ENCODE peak calls at places on chromosomes 6 and 20, in nine cellular contexts. H is aorta; P is esophagus squamous epithelium; V is cardiac muscle cell; Z is left ventricle myocardium inferior; E is OCI-LY7; R is Peyer's patch; A is CD8-positive, alpha-beta T cell; Q is PC-9. K is an unnamed sample. For H3K9me3, the result is how much of the 10 kb centered on the place peaks cover.

GRCh38 chr6:156949376-156949775 is 172.2 kb downstream of the ARID1B start:
- DNase-seq in H (no peak), P (no peak), V (peak), Z (no peak), E (no peak), R (no peak), A (no peak), Q (peak), K (no peak)

GRCh38 chr6:117440558-117441525 is 15.1 kb upstream of the ROS1 start:
- DNase-seq in H (no peak), P (no peak), V (peak), Z (no peak), E (no peak), R (no peak), A (no peak), Q (no peak), K (no peak)

GRCh38 chr6:75107913-75108312 is 97.9 kb downstream of the COL12A1 start:
- DNase-seq in H (no peak), P (no peak), V (no peak), Z (no peak), E (no peak), R (no peak), A (no peak), Q (no peak), K (no peak)

GRCh38 chr20:62134735-62135231 is 8.4 kb downstream of the PSMA7 start:
- DNase-seq in H (no peak), P (no peak), V (peak), Z (no peak), E (no peak), R (no peak), A (no peak), Q (no peak), K (no peak)

GRCh38 chr20:63472159-63472811 is at the start of gene KCNQ2:
- DNase-seq in H (no peak), P (no peak), V (no peak), Z (no peak), E (no peak), R (no peak), A (no peak), Q (no peak), K (no peak)

GRCh38 chr20:57398231-57398821 is 7.1 kb downstream of the RBM38 start:
- DNase-seq in H (peak), P (peak), V (no peak), Z (peak), E (peak), R (peak), A (peak), Q (no peak), K (peak)

GRCh38 chr6:157669747-157670216 is 153.3 kb upstream of the SNX9 start:
- DNase-seq in H (peak), P (no peak), V (peak), Z (peak), E (no peak), R (peak), A (no peak), Q (no peak), K (no peak)

GRCh38 chr20:40565681-40566040 is 123.4 kb downstream of the MAFB start:
- DNase-seq in H (no peak), P (no peak), V (no peak), Z (no peak), E (no peak), R (no peak), A (no peak), Q (no peak), K (no peak)

GRCh38 chr6:165245287-165245686 is 64.1 kb downstream of the C6orf118 start:
- DNase-seq in H (no peak), P (no peak), V (peak), Z (no peak), E (peak), R (no peak), A (no peak), Q (no peak), K (no peak)

GRCh38 chr6:165243801-165244200 is 65.6 kb downstream of the C6orf118 start:
- DNase-seq in H (no peak), P (no peak), V (no peak), Z (no peak), E (no peak), R (no peak), A (no peak), Q (no peak), K (no peak)

GRCh38 chr6:165249808-165250207 is 59.6 kb downstream of the C6orf118 start:
- DNase-seq in H (no peak), P (no peak), V (no peak), Z (no peak), E (no peak), R (no peak), A (no peak), Q (no peak), K (no peak)

GRCh38 chr6:165244524-165245247 is 64.7 kb downstream of the C6orf118 start:
- DNase-seq in H (no peak), P (no peak), V (no peak), Z (no peak), E (no peak), R (no peak), A (no peak), Q (no peak), K (no peak)

GRCh38 chr6:165245716-165246115 is 63.7 kb downstream of the C6orf118 start:
- DNase-seq in H (no peak), P (no peak), V (peak), Z (no peak), E (no peak), R (no peak), A (no peak), Q (no peak), K (no peak)
- H3K4me3 ChIP-seq in H (no peak), P (no peak), V (no peak), Z (no peak), E (no peak), R (no peak), A (no peak), Q (no peak), K (no peak)

DNA sequence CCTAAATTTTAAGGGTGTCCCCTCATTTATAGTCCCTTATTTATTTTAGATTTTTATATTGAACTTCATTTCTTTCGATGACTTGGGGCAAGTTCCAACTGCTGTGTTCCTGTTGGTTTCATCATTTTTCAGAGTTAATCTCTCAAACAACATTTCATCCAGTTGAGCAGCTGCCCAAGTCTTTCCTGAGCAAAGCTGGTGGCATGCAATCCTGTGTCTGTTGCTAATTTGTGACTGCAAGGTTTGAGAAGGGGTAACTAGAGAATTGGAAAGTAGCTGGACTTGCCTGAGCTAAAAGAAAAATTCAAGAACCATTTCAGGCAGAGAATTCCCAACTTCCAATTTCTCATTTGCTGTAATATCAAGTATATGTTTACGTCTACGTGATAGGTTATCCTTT is 881.5 kb upstream of the SLC35B3 start:
- DNase-seq in H (no peak), P (no peak), V (no peak), Z (no peak), E (no peak), R (no peak), A (no peak), Q (no peak), K (no peak)
- H3K27ac ChIP-seq in H (no peak), P (no peak), V (no peak), Z (no peak), E (no peak), R (no peak), A (no peak), Q (no peak), K (no peak)

GRCh38 chr6:300494-301198 is 8.4 kb downstream of the DUSP22 start:
- DNase-seq in H (no peak), P (no peak), V (no peak), Z (no peak), E (no peak), R (no peak), A (no peak), Q (no peak), K (no peak)

GRCh38 chr6:301526-301925 is 9.2 kb downstream of the DUSP22 start:
- DNase-seq in H (no peak), P (no peak), V (no peak), Z (no peak), E (no peak), R (no peak), A (no peak), Q (no peak), K (no peak)

GRCh38 chr6:303263-303662 is 11.0 kb downstream of the DUSP22 start:
- DNase-seq in H (no peak), P (no peak), V (no peak), Z (no peak), E (no peak), R (no peak), A (no peak), Q (no peak), K (no peak)

GRCh38 chr6:302760-303159 is 10.5 kb downstream of the DUSP22 start:
- DNase-seq in H (no peak), P (no peak), V (no peak), Z (no peak), E (no peak), R (no peak), A (no peak), Q (no peak), K (no peak)

DNA sequence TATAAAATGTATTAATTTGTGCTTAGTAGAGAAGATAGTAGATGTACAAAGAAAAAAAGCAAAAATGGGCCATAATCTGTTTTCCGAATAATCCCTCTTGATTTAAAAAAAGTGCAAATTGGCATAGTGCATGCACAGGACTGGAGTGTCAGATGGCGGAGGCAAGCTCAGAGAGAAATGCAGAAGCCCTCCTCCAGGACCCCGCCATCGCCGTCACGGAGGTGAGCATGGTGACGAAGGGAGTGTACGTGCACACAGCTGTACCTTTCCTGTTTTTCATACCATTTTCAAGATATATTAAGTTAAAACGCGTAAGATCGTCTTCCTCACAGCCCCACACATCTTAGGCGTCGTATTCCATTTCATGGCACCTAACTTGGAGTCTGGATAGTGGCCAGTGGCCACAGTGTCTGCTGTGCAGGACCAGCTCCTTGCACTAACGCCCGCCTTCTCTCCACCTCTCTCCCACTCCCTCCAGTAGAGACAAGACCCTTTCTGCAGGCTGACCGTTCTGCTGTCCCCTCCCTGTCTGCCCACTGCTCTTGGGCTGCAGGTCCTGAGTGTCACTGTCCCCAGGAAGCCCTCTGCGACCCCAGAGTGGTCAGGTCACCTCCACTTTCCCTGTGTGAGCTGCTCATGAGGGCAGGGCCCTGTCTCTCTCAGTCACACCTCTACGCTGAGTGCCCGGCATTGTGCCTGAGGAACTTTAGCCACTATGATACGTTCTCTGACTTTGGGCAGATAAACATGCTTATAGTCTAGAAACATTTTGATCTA is 9.8 kb downstream of the DUSP22 start:
- DNase-seq in H (no peak), P (no peak), V (no peak), Z (no peak), E (no peak), R (no peak), A (no peak), Q (no peak), K (no peak)
- H3K9me3 ChIP-seq in H (under half), P (under half), V (under half), Z (under half), E (under half), R (under half), A (under half), Q (under half), K (under half)

DNA sequence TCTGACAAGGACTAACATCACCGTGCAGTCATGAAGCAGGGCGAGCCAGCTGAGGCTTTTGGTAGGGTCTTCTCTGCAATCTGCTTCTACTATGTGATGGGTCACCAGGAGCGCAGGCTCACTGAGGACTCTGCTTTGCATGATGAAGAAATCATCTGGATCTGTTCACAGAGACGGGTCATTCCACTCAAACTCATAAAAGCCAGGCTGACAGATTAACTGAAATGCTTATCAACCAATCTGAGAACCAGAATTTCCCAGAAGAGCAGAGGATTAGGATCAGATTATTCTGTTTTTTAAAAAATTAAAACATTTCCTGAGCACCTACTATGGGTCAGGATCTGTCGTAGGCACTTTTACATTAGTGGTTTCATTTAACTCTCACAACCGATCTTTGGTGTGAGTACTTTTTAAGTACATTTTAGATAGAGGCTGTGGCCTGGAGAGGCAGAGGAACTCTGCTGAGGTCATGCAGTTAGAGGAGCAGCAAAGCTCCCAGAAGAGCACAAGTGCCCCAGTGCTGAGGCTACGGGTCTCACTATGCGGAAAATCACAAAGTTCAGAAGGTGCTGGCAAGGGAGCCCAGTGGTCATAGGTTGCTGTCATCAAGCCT is 109.1 kb downstream of the BACH2 start:
- DNase-seq in H (no peak), P (no peak), V (no peak), Z (no peak), E (peak), R (no peak), A (no peak), Q (no peak), K (no peak)
- H3K4me3 ChIP-seq in H (no peak), P (no peak), V (no peak), Z (no peak), E (peak), R (no peak), A (peak), Q (no peak), K (no peak)

GRCh38 chr20:36093804-36094145 is 60.8 kb upstream of the EPB41L1 start:
- DNase-seq in H (no peak), P (no peak), V (no peak), Z (no peak), E (no peak), R (no peak), A (no peak), Q (no peak), K (no peak)
- H3K27ac ChIP-seq in H (peak), P (peak), V (no peak), Z (peak), E (no peak), R (peak), A (no peak), Q (no peak), K (no peak)

DNA sequence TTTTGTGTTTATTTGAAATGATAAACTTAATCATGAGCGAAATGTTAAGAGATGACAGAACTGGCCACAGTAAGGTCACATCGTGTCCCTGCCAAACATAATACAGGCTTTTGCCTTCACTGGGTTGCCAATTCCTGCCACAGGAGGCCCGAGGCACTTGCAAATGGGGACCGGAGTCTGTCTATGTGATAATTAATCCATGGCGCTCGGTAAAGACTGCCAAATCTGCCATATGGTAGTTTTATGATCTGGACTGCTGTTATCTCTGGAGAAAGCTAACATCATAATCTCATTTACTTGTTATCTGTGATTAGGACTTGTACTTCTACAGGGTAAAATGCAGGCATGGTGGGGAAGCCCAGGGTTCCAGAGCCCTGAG is 170.5 kb upstream of the TSHZ2 start:
- DNase-seq in H (no peak), P (no peak), V (no peak), Z (peak), E (no peak), R (no peak), A (no peak), Q (no peak), K (no peak)
- H3K9me3 ChIP-seq in H (under half), P (under half), V (under half), Z (under half), E (under half), R (under half), A (under half), Q (under half), K (under half)

DNA sequence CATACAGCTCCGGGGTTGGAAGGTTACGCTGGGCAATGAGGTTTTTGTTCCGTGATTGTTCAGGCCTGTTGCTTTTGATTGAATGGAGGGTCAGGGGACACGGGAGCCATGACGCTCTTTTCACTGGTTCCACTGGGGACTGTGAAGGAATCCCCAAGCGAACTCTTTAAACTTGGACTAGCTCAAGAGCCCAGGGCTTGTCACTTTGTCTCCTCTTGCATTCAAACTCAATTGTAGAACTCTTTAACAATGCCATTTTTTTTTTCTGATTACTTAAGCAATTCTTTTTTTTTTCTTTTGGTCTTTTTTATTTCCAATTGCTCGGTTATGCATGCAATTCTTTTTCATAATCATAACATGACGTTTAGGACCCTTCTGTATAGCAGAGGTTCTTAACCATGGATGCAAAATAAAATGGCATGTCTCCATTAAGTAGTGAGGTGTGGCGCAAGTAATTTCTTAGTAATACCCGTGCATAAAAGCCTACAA is 402 bp upstream of the BFSP1 start:
- DNase-seq in H (no peak), P (no peak), V (no peak), Z (no peak), E (no peak), R (no peak), A (no peak), Q (no peak), K (no peak)
- H3K4me3 ChIP-seq in H (peak), P (peak), V (peak), Z (peak), E (peak), R (peak), A (peak), Q (peak), K (peak)